ENCODE peak calls at places on chromosomes 13 and 19, in seven cellular contexts. One of them, this sample, is unnamed.

GRCh38 chr13:41941174-41941573 is 19.7 kb downstream of the VWA8 start:
- ATAC-seq in heart left ventricle: peak; percentile 87
- ATAC-seq in upper lobe of left lung: no peak
- ATAC-seq in K562: peak; percentile 84
- ATAC-seq in A549: peak; percentile 48
- ATAC-seq in gastrocnemius medialis: peak; percentile 94
- ATAC-seq in body of pancreas: no peak
- ATAC-seq in this sample: no peak

GRCh38 chr13:83876546-83876945 is 5.7 kb downstream of the SLITRK1 start:
- ATAC-seq in heart left ventricle: no peak
- ATAC-seq in upper lobe of left lung: no peak
- ATAC-seq in K562: no peak
- ATAC-seq in A549: no peak
- ATAC-seq in gastrocnemius medialis: no peak
- ATAC-seq in body of pancreas: no peak
- ATAC-seq in this sample: no peak

GRCh38 chr13:28022848-28023518 is 34.5 kb upstream of the URAD start:
- ATAC-seq in heart left ventricle: no peak
- ATAC-seq in upper lobe of left lung: no peak
- ATAC-seq in K562: no peak
- ATAC-seq in A549: no peak
- ATAC-seq in gastrocnemius medialis: no peak
- ATAC-seq in body of pancreas: peak; percentile 85
- ATAC-seq in this sample: no peak

GRCh38 chr19:14061751-14062557 is at the start of gene PALM3:
- ATAC-seq in heart left ventricle: no peak
- ATAC-seq in upper lobe of left lung: peak; percentile 92
- ATAC-seq in K562: no peak
- ATAC-seq in A549: no peak
- ATAC-seq in gastrocnemius medialis: no peak
- ATAC-seq in body of pancreas: peak; percentile 97
- ATAC-seq in this sample: no peak

GRCh38 chr19:23817519-23817918 is 58.8 kb upstream of the ZNF681 start:
- ATAC-seq in heart left ventricle: peak; percentile 53
- ATAC-seq in upper lobe of left lung: no peak
- ATAC-seq in K562: peak; percentile 95
- ATAC-seq in A549: peak; percentile 43
- ATAC-seq in gastrocnemius medialis: no peak
- ATAC-seq in body of pancreas: no peak
- ATAC-seq in this sample: no peak

GRCh38 chr13:22103046-22103445 is 432.2 kb downstream of the FGF9 start:
- ATAC-seq in heart left ventricle: no peak
- ATAC-seq in upper lobe of left lung: no peak
- ATAC-seq in K562: no peak
- ATAC-seq in A549: no peak
- ATAC-seq in gastrocnemius medialis: no peak
- ATAC-seq in body of pancreas: no peak
- ATAC-seq in this sample: no peak

GRCh38 chr13:23268441-23268840 is 87.7 kb downstream of the SGCG start:
- ATAC-seq in heart left ventricle: no peak
- ATAC-seq in upper lobe of left lung: no peak
- ATAC-seq in K562: no peak
- ATAC-seq in A549: no peak
- ATAC-seq in gastrocnemius medialis: no peak
- ATAC-seq in body of pancreas: no peak
- ATAC-seq in this sample: no peak

GRCh38 chr19:53960187-53960586 is 2.5 kb upstream of the CACNG8 start:
- ATAC-seq in heart left ventricle: no peak
- ATAC-seq in upper lobe of left lung: no peak
- ATAC-seq in K562: no peak
- ATAC-seq in A549: no peak
- ATAC-seq in gastrocnemius medialis: no peak
- ATAC-seq in body of pancreas: no peak
- ATAC-seq in this sample: no peak

GRCh38 chr19:46416077-46416709 is 2.8 kb upstream of the CCDC8 start:
- ATAC-seq in heart left ventricle: peak; percentile 66
- ATAC-seq in upper lobe of left lung: peak; percentile 38
- ATAC-seq in K562: peak; percentile 78
- ATAC-seq in A549: peak; percentile 92
- ATAC-seq in gastrocnemius medialis: no peak
- ATAC-seq in body of pancreas: peak; percentile 57
- ATAC-seq in this sample: peak; percentile 75

GRCh38 chr13:98535501-98536357 is 41.2 kb downstream of the STK24 start:
- ATAC-seq in heart left ventricle: peak; percentile 47
- ATAC-seq in upper lobe of left lung: no peak
- ATAC-seq in K562: no peak
- ATAC-seq in A549: peak; percentile 20
- ATAC-seq in gastrocnemius medialis: peak; percentile 60
- ATAC-seq in body of pancreas: peak; percentile 47
- ATAC-seq in this sample: no peak

GRCh38 chr19:58003153-58003828 is 671 bp upstream of the ZNF606 start:
- ATAC-seq in heart left ventricle: peak; percentile 32
- ATAC-seq in upper lobe of left lung: peak; percentile 3
- ATAC-seq in K562: no peak
- ATAC-seq in A549: no peak
- ATAC-seq in gastrocnemius medialis: no peak
- ATAC-seq in body of pancreas: peak; percentile 5
- ATAC-seq in this sample: no peak

GRCh38 chr13:42378383-42378780 is 106.4 kb downstream of the AKAP11 start:
- ATAC-seq in heart left ventricle: no peak
- ATAC-seq in upper lobe of left lung: no peak
- ATAC-seq in K562: no peak
- ATAC-seq in A549: no peak
- ATAC-seq in gastrocnemius medialis: no peak
- ATAC-seq in body of pancreas: no peak
- ATAC-seq in this sample: no peak

GRCh38 chr19:35911790-35912189 is 3.7 kb upstream of the TYROBP start:
- ATAC-seq in heart left ventricle: no peak
- ATAC-seq in upper lobe of left lung: no peak
- ATAC-seq in K562: peak; percentile 17
- ATAC-seq in A549: peak; percentile 43
- ATAC-seq in gastrocnemius medialis: no peak
- ATAC-seq in body of pancreas: peak; percentile 70
- ATAC-seq in this sample: no peak

GRCh38 chr19:30214651-30215051 is 157.5 kb upstream of the ZNF536 start:
- ATAC-seq in heart left ventricle: no peak
- ATAC-seq in upper lobe of left lung: no peak
- ATAC-seq in K562: no peak
- ATAC-seq in A549: no peak
- ATAC-seq in gastrocnemius medialis: no peak
- ATAC-seq in body of pancreas: no peak
- ATAC-seq in this sample: no peak

GRCh38 chr19:4988770-4989251 is 19.9 kb downstream of the KDM4B start:
- ATAC-seq in heart left ventricle: peak; percentile 77
- ATAC-seq in upper lobe of left lung: peak; percentile 75
- ATAC-seq in K562: no peak
- ATAC-seq in A549: peak; percentile 69
- ATAC-seq in gastrocnemius medialis: peak; percentile 24
- ATAC-seq in body of pancreas: peak; percentile 39
- ATAC-seq in this sample: peak; percentile 92

GRCh38 chr19:51571599-51571998 is 516 bp downstream of the ZNF175 start:
- ATAC-seq in heart left ventricle: peak; percentile 3
- ATAC-seq in upper lobe of left lung: no peak
- ATAC-seq in K562: peak; percentile 28
- ATAC-seq in A549: peak; percentile 34
- ATAC-seq in gastrocnemius medialis: no peak
- ATAC-seq in body of pancreas: no peak
- ATAC-seq in this sample: no peak

GRCh38 chr13:26022538-26023292 is 29.1 kb downstream of the SHISA2 start:
- ATAC-seq in heart left ventricle: peak; percentile 94
- ATAC-seq in upper lobe of left lung: peak; percentile 79
- ATAC-seq in K562: no peak
- ATAC-seq in A549: no peak
- ATAC-seq in gastrocnemius medialis: peak; percentile 94
- ATAC-seq in body of pancreas: peak; percentile 85
- ATAC-seq in this sample: peak; percentile 57

GRCh38 chr19:44112802-44113137 is 429 bp upstream of the ZNF225 start:
- ATAC-seq in heart left ventricle: no peak
- ATAC-seq in upper lobe of left lung: no peak
- ATAC-seq in K562: no peak
- ATAC-seq in A549: peak; percentile 54
- ATAC-seq in gastrocnemius medialis: no peak
- ATAC-seq in body of pancreas: no peak
- ATAC-seq in this sample: no peak

GRCh38 chr19:44111910-44112463 is 1.2 kb upstream of the ZNF225 start:
- ATAC-seq in heart left ventricle: peak; percentile 50
- ATAC-seq in upper lobe of left lung: no peak
- ATAC-seq in K562: no peak
- ATAC-seq in A549: no peak
- ATAC-seq in gastrocnemius medialis: no peak
- ATAC-seq in body of pancreas: no peak
- ATAC-seq in this sample: no peak

GRCh38 chr19:44109458-44109857 is 3.7 kb upstream of the ZNF225 start:
- ATAC-seq in heart left ventricle: no peak
- ATAC-seq in upper lobe of left lung: no peak
- ATAC-seq in K562: no peak
- ATAC-seq in A549: no peak
- ATAC-seq in gastrocnemius medialis: no peak
- ATAC-seq in body of pancreas: no peak
- ATAC-seq in this sample: no peak

GRCh38 chr19:44113784-44114390 is 688 bp downstream of the ZNF225 start:
- ATAC-seq in heart left ventricle: no peak
- ATAC-seq in upper lobe of left lung: no peak
- ATAC-seq in K562: peak; percentile 47
- ATAC-seq in A549: peak; percentile 32
- ATAC-seq in gastrocnemius medialis: no peak
- ATAC-seq in body of pancreas: no peak
- ATAC-seq in this sample: no peak

DNA sequence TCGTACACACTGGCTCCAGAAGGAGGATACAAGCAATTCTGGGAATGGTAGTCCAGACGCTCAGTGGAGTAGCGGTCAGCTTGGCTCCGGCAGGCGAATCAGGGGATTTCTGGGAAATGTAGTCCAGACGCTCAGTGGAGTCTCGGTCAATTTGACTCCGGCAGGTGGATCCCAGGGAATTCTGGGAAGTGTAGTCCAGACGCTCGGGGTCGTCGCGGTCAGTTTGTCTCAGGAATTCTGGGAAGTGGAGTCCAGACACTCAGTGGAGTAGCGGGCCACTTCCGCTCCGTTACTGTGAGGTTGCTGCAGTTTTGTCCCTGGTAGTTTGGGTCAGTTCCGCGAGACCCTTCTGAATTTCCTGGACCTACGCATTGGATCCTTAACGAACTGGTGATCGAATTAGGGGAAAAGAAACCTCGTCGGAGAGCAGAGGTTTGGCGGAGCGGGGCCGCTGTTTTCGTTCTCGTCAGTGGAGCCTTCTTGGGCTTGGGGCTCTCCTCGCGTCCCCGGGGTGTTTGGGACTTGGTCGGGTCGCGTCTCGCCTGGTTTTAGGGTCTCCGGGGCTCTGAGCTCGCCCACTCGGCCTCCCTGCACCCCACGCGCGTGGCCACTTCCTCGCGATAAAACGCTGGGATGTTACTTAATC is at the start of gene ZNF225:
- ATAC-seq in heart left ventricle: peak; percentile 98
- ATAC-seq in upper lobe of left lung: peak; percentile 99
- ATAC-seq in K562: peak; percentile 99
- ATAC-seq in A549: peak; percentile 99
- ATAC-seq in gastrocnemius medialis: peak; percentile 100
- ATAC-seq in body of pancreas: peak; percentile 99
- ATAC-seq in this sample: peak; percentile 100
- TF ChIP-seq POLR2A in heart left ventricle: no peak
- TF ChIP-seq POLR2A in upper lobe of left lung: no peak
- TF ChIP-seq POLR2A in K562: peak; percentile 83
- TF ChIP-seq POLR2A in A549: peak; percentile 61
- TF ChIP-seq POLR2A in gastrocnemius medialis: no peak
- TF ChIP-seq POLR2A in body of pancreas: peak; percentile 48
- TF ChIP-seq POLR2A in this sample: no peak

GRCh38 chr13:111907341-111907880 is 159.5 kb upstream of the SOX1 start:
- ATAC-seq in heart left ventricle: no peak
- ATAC-seq in upper lobe of left lung: no peak
- ATAC-seq in K562: no peak
- ATAC-seq in A549: no peak
- ATAC-seq in gastrocnemius medialis: no peak
- ATAC-seq in body of pancreas: no peak
- ATAC-seq in this sample: no peak
- H3K4me1 ChIP-seq in heart left ventricle: no peaks in the 10 kb centered on the region
- H3K4me1 ChIP-seq in upper lobe of left lung: no peaks in the 10 kb centered on the region
- H3K4me1 ChIP-seq in K562: no peaks in the 10 kb centered on the region
- H3K4me1 ChIP-seq in A549: no peaks in the 10 kb centered on the region
- H3K4me1 ChIP-seq in gastrocnemius medialis: no peaks in the 10 kb centered on the region
- H3K4me1 ChIP-seq in body of pancreas: no peaks in the 10 kb centered on the region
- H3K4me1 ChIP-seq in this sample: no peaks in the 10 kb centered on the region

DNA sequence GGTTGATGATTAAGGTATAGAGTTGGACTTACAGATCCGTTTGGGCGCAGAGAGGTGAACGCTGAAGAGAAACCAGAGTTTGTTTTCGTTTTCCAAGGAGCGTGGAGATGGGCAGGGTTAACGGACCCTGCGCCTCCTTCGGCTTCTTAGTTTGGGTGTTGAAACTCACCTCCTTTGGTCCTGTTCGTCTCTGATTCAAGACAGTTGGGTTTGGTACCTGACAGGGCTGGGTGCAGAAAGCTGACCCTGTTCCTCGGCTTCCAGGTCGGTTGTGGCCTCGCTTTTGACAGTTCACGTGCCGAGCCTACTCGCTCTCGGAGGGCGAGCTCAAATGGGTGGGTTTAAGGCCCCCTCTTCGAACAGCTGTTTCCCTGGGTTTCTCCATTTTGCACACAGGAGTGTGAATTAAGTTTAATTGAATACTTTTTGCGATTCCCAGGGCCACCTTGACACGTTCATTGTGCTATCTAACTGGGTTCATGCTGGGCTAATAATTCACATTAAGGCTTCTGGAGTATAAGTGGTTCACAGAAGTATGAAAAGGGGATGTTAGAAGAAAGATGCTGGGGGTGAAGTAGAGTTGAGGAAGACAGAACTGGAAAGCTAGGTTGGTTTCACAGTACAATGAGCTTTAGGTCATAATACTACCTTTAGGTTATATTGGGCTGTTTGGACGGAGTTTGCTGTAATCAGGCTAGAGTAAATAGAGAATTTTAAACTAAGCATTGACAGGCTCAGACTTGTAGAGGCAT is 642 bp downstream of the USPL1 start:
- ATAC-seq in heart left ventricle: no peak
- ATAC-seq in upper lobe of left lung: no peak
- ATAC-seq in K562: peak; percentile 1
- ATAC-seq in A549: peak; percentile 1
- ATAC-seq in gastrocnemius medialis: peak; percentile 0
- ATAC-seq in body of pancreas: no peak
- ATAC-seq in this sample: no peak
- TF ChIP-seq POLR2A in heart left ventricle: no peak
- TF ChIP-seq POLR2A in upper lobe of left lung: no peak
- TF ChIP-seq POLR2A in K562: no peak
- TF ChIP-seq POLR2A in A549: no peak
- TF ChIP-seq POLR2A in gastrocnemius medialis: no peak
- TF ChIP-seq POLR2A in body of pancreas: no peak
- TF ChIP-seq POLR2A in this sample: no peak

GRCh38 chr13:54034047-54034446 is 1005.4 kb downstream of the OLFM4 start:
- ATAC-seq in heart left ventricle: no peak
- ATAC-seq in upper lobe of left lung: no peak
- ATAC-seq in K562: no peak
- ATAC-seq in A549: no peak
- ATAC-seq in gastrocnemius medialis: no peak
- ATAC-seq in body of pancreas: no peak
- ATAC-seq in this sample: no peak

GRCh38 chr13:54033323-54033861 is 1004.8 kb downstream of the OLFM4 start:
- ATAC-seq in heart left ventricle: no peak
- ATAC-seq in upper lobe of left lung: no peak
- ATAC-seq in K562: no peak
- ATAC-seq in A549: no peak
- ATAC-seq in gastrocnemius medialis: no peak
- ATAC-seq in body of pancreas: no peak
- ATAC-seq in this sample: no peak

GRCh38 chr13:54029720-54030119 is 1001.1 kb downstream of the OLFM4 start:
- ATAC-seq in heart left ventricle: no peak
- ATAC-seq in upper lobe of left lung: no peak
- ATAC-seq in K562: no peak
- ATAC-seq in A549: no peak
- ATAC-seq in gastrocnemius medialis: no peak
- ATAC-seq in body of pancreas: no peak
- ATAC-seq in this sample: no peak

GRCh38 chr13:54029226-54029625 is 1000.6 kb downstream of the OLFM4 start:
- ATAC-seq in heart left ventricle: no peak
- ATAC-seq in upper lobe of left lung: no peak
- ATAC-seq in K562: no peak
- ATAC-seq in A549: no peak
- ATAC-seq in gastrocnemius medialis: no peak
- ATAC-seq in body of pancreas: no peak
- ATAC-seq in this sample: no peak
- H3K4me1 ChIP-seq in heart left ventricle: no peaks in the 10 kb centered on the region
- H3K4me1 ChIP-seq in upper lobe of left lung: no peaks in the 10 kb centered on the region
- H3K4me1 ChIP-seq in K562: no peaks in the 10 kb centered on the region
- H3K4me1 ChIP-seq in A549: no peaks in the 10 kb centered on the region
- H3K4me1 ChIP-seq in gastrocnemius medialis: no peaks in the 10 kb centered on the region
- H3K4me1 ChIP-seq in body of pancreas: no peaks in the 10 kb centered on the region
- H3K4me1 ChIP-seq in this sample: no peaks in the 10 kb centered on the region

This sample was measured in gastroesophageal sphincter.